ENCODE peak calls at places on chromosome 4, in eight cellular contexts. One of them, this sample, is unnamed.

GRCh38 chr4:30413915-30414314 is 306.3 kb upstream of the PCDH7 start:
- DNase-seq in CD4-positive, alpha-beta memory T cell: no peak
- DNase-seq in WERI-Rb-1: no peak
- DNase-seq in ACHN: no peak
- DNase-seq in stimulated activated CD4-positive, alpha-beta T cell treated with anti-CD3 and anti-CD28 coated beads, Interleukin-4, amount 100 ng/mL, for 48 hours: no peak
- DNase-seq in heart left ventricle: no peak
- DNase-seq in T-helper 22 cell: no peak
- DNase-seq in GM12892: no peak
- DNase-seq in this sample: no peak

GRCh38 chr4:115720611-115721010 is 607.2 kb upstream of the NDST4 start:
- DNase-seq in CD4-positive, alpha-beta memory T cell: no peak
- DNase-seq in WERI-Rb-1: no peak
- DNase-seq in ACHN: no peak
- DNase-seq in stimulated activated CD4-positive, alpha-beta T cell treated with anti-CD3 and anti-CD28 coated beads, Interleukin-4, amount 100 ng/mL, for 48 hours: no peak
- DNase-seq in heart left ventricle: no peak
- DNase-seq in T-helper 22 cell: no peak
- DNase-seq in GM12892: no peak
- DNase-seq in this sample: no peak

GRCh38 chr4:182600093-182600492 is 317.1 kb downstream of the DCTD start:
- DNase-seq in CD4-positive, alpha-beta memory T cell: no peak
- DNase-seq in WERI-Rb-1: no peak
- DNase-seq in ACHN: no peak
- DNase-seq in stimulated activated CD4-positive, alpha-beta T cell treated with anti-CD3 and anti-CD28 coated beads, Interleukin-4, amount 100 ng/mL, for 48 hours: no peak
- DNase-seq in heart left ventricle: no peak
- DNase-seq in T-helper 22 cell: no peak
- DNase-seq in GM12892: no peak
- DNase-seq in this sample: no peak

GRCh38 chr4:48960988-48961635 is 25.0 kb upstream of the CWH43 start:
- DNase-seq in CD4-positive, alpha-beta memory T cell: no peak
- DNase-seq in WERI-Rb-1: no peak
- DNase-seq in ACHN: no peak
- DNase-seq in stimulated activated CD4-positive, alpha-beta T cell treated with anti-CD3 and anti-CD28 coated beads, Interleukin-4, amount 100 ng/mL, for 48 hours: no peak
- DNase-seq in heart left ventricle: no peak
- DNase-seq in T-helper 22 cell: no peak
- DNase-seq in GM12892: no peak
- DNase-seq in this sample: no peak

GRCh38 chr4:141652161-141652778 is 15.9 kb downstream of the IL15 start:
- DNase-seq in CD4-positive, alpha-beta memory T cell: no peak
- DNase-seq in WERI-Rb-1: no peak
- DNase-seq in ACHN: no peak
- DNase-seq in stimulated activated CD4-positive, alpha-beta T cell treated with anti-CD3 and anti-CD28 coated beads, Interleukin-4, amount 100 ng/mL, for 48 hours: no peak
- DNase-seq in heart left ventricle: no peak
- DNase-seq in T-helper 22 cell: no peak
- DNase-seq in GM12892: no peak
- DNase-seq in this sample: no peak

GRCh38 chr4:95715830-95716229 is 124.1 kb upstream of the PDHA2 start:
- DNase-seq in CD4-positive, alpha-beta memory T cell: no peak
- DNase-seq in WERI-Rb-1: no peak
- DNase-seq in ACHN: no peak
- DNase-seq in stimulated activated CD4-positive, alpha-beta T cell treated with anti-CD3 and anti-CD28 coated beads, Interleukin-4, amount 100 ng/mL, for 48 hours: no peak
- DNase-seq in heart left ventricle: no peak
- DNase-seq in T-helper 22 cell: no peak
- DNase-seq in GM12892: no peak
- DNase-seq in this sample: no peak

GRCh38 chr4:149845643-149846208 is 30.1 kb upstream of the IQCM start:
- DNase-seq in CD4-positive, alpha-beta memory T cell: no peak
- DNase-seq in WERI-Rb-1: no peak
- DNase-seq in ACHN: no peak
- DNase-seq in stimulated activated CD4-positive, alpha-beta T cell treated with anti-CD3 and anti-CD28 coated beads, Interleukin-4, amount 100 ng/mL, for 48 hours: no peak
- DNase-seq in heart left ventricle: no peak
- DNase-seq in T-helper 22 cell: no peak
- DNase-seq in GM12892: no peak
- DNase-seq in this sample: no peak

GRCh38 chr4:175469519-175469918 is 342.5 kb downstream of the GPM6A start:
- DNase-seq in CD4-positive, alpha-beta memory T cell: no peak
- DNase-seq in WERI-Rb-1: no peak
- DNase-seq in ACHN: peak
- DNase-seq in stimulated activated CD4-positive, alpha-beta T cell treated with anti-CD3 and anti-CD28 coated beads, Interleukin-4, amount 100 ng/mL, for 48 hours: no peak
- DNase-seq in heart left ventricle: no peak
- DNase-seq in T-helper 22 cell: no peak
- DNase-seq in GM12892: no peak
- DNase-seq in this sample: no peak

GRCh38 chr4:8439914-8440490 is 521 bp downstream of the ACOX3 start:
- DNase-seq in CD4-positive, alpha-beta memory T cell: peak
- DNase-seq in WERI-Rb-1: peak
- DNase-seq in ACHN: peak
- DNase-seq in stimulated activated CD4-positive, alpha-beta T cell treated with anti-CD3 and anti-CD28 coated beads, Interleukin-4, amount 100 ng/mL, for 48 hours: no peak
- DNase-seq in heart left ventricle: no peak
- DNase-seq in T-helper 22 cell: no peak
- DNase-seq in GM12892: no peak
- DNase-seq in this sample: no peak

GRCh38 chr4:175891863-175892262 is 79.8 kb upstream of the GPM6A start:
- DNase-seq in CD4-positive, alpha-beta memory T cell: no peak
- DNase-seq in WERI-Rb-1: no peak
- DNase-seq in ACHN: peak
- DNase-seq in stimulated activated CD4-positive, alpha-beta T cell treated with anti-CD3 and anti-CD28 coated beads, Interleukin-4, amount 100 ng/mL, for 48 hours: no peak
- DNase-seq in heart left ventricle: no peak
- DNase-seq in T-helper 22 cell: no peak
- DNase-seq in GM12892: no peak
- DNase-seq in this sample: peak

GRCh38 chr4:113772319-113772718 is 10.8 kb upstream of the CAMK2D start:
- DNase-seq in CD4-positive, alpha-beta memory T cell: no peak
- DNase-seq in WERI-Rb-1: no peak
- DNase-seq in ACHN: no peak
- DNase-seq in stimulated activated CD4-positive, alpha-beta T cell treated with anti-CD3 and anti-CD28 coated beads, Interleukin-4, amount 100 ng/mL, for 48 hours: no peak
- DNase-seq in heart left ventricle: no peak
- DNase-seq in T-helper 22 cell: no peak
- DNase-seq in GM12892: no peak
- DNase-seq in this sample: no peak

GRCh38 chr4:101528526-101528925 is 181.2 kb upstream of the PPP3CA start:
- DNase-seq in CD4-positive, alpha-beta memory T cell: no peak
- DNase-seq in WERI-Rb-1: no peak
- DNase-seq in ACHN: no peak
- DNase-seq in stimulated activated CD4-positive, alpha-beta T cell treated with anti-CD3 and anti-CD28 coated beads, Interleukin-4, amount 100 ng/mL, for 48 hours: no peak
- DNase-seq in heart left ventricle: no peak
- DNase-seq in T-helper 22 cell: no peak
- DNase-seq in GM12892: no peak
- DNase-seq in this sample: no peak

GRCh38 chr4:21304061-21304541 is 603.8 kb downstream of the PACRGL start:
- DNase-seq in CD4-positive, alpha-beta memory T cell: no peak
- DNase-seq in WERI-Rb-1: peak
- DNase-seq in ACHN: no peak
- DNase-seq in stimulated activated CD4-positive, alpha-beta T cell treated with anti-CD3 and anti-CD28 coated beads, Interleukin-4, amount 100 ng/mL, for 48 hours: no peak
- DNase-seq in heart left ventricle: no peak
- DNase-seq in T-helper 22 cell: no peak
- DNase-seq in GM12892: no peak
- DNase-seq in this sample: peak

GRCh38 chr4:110865611-110866254 is 242.9 kb upstream of the PITX2 start:
- DNase-seq in CD4-positive, alpha-beta memory T cell: no peak
- DNase-seq in WERI-Rb-1: no peak
- DNase-seq in ACHN: peak
- DNase-seq in stimulated activated CD4-positive, alpha-beta T cell treated with anti-CD3 and anti-CD28 coated beads, Interleukin-4, amount 100 ng/mL, for 48 hours: no peak
- DNase-seq in heart left ventricle: no peak
- DNase-seq in T-helper 22 cell: no peak
- DNase-seq in GM12892: no peak
- DNase-seq in this sample: peak

GRCh38 chr4:63396269-63396668 is 1013.0 kb downstream of the TECRL start:
- DNase-seq in CD4-positive, alpha-beta memory T cell: no peak
- DNase-seq in WERI-Rb-1: no peak
- DNase-seq in ACHN: no peak
- DNase-seq in stimulated activated CD4-positive, alpha-beta T cell treated with anti-CD3 and anti-CD28 coated beads, Interleukin-4, amount 100 ng/mL, for 48 hours: no peak
- DNase-seq in heart left ventricle: no peak
- DNase-seq in T-helper 22 cell: no peak
- DNase-seq in GM12892: no peak
- DNase-seq in this sample: no peak

GRCh38 chr4:38194202-38194601 is 234.0 kb downstream of the PTTG2 start:
- DNase-seq in CD4-positive, alpha-beta memory T cell: no peak
- DNase-seq in WERI-Rb-1: no peak
- DNase-seq in ACHN: no peak
- DNase-seq in stimulated activated CD4-positive, alpha-beta T cell treated with anti-CD3 and anti-CD28 coated beads, Interleukin-4, amount 100 ng/mL, for 48 hours: no peak
- DNase-seq in heart left ventricle: no peak
- DNase-seq in T-helper 22 cell: no peak
- DNase-seq in GM12892: no peak
- DNase-seq in this sample: no peak

GRCh38 chr4:45347056-45347455 is 620.7 kb upstream of the GNPDA2 start:
- DNase-seq in CD4-positive, alpha-beta memory T cell: no peak
- DNase-seq in WERI-Rb-1: no peak
- DNase-seq in ACHN: no peak
- DNase-seq in stimulated activated CD4-positive, alpha-beta T cell treated with anti-CD3 and anti-CD28 coated beads, Interleukin-4, amount 100 ng/mL, for 48 hours: no peak
- DNase-seq in heart left ventricle: no peak
- DNase-seq in T-helper 22 cell: no peak
- DNase-seq in GM12892: no peak
- DNase-seq in this sample: peak

GRCh38 chr4:140884431-140885058 is 128.4 kb upstream of the TBC1D9 start:
- DNase-seq in CD4-positive, alpha-beta memory T cell: no peak
- DNase-seq in WERI-Rb-1: peak
- DNase-seq in ACHN: peak
- DNase-seq in stimulated activated CD4-positive, alpha-beta T cell treated with anti-CD3 and anti-CD28 coated beads, Interleukin-4, amount 100 ng/mL, for 48 hours: peak
- DNase-seq in heart left ventricle: peak
- DNase-seq in T-helper 22 cell: no peak
- DNase-seq in GM12892: peak
- DNase-seq in this sample: peak

GRCh38 chr4:1192091-1192492 is 19.7 kb upstream of the SPON2 start:
- DNase-seq in CD4-positive, alpha-beta memory T cell: no peak
- DNase-seq in WERI-Rb-1: peak
- DNase-seq in ACHN: peak
- DNase-seq in stimulated activated CD4-positive, alpha-beta T cell treated with anti-CD3 and anti-CD28 coated beads, Interleukin-4, amount 100 ng/mL, for 48 hours: no peak
- DNase-seq in heart left ventricle: peak
- DNase-seq in T-helper 22 cell: no peak
- DNase-seq in GM12892: no peak
- DNase-seq in this sample: peak

GRCh38 chr4:83830138-83830537 is 294.2 kb downstream of the GPAT3 start:
- DNase-seq in CD4-positive, alpha-beta memory T cell: no peak
- DNase-seq in WERI-Rb-1: no peak
- DNase-seq in ACHN: no peak
- DNase-seq in stimulated activated CD4-positive, alpha-beta T cell treated with anti-CD3 and anti-CD28 coated beads, Interleukin-4, amount 100 ng/mL, for 48 hours: no peak
- DNase-seq in heart left ventricle: peak
- DNase-seq in T-helper 22 cell: no peak
- DNase-seq in GM12892: no peak
- DNase-seq in this sample: no peak

GRCh38 chr4:58275856-58276255 is 1165.7 kb upstream of the IGFBP7 start:
- DNase-seq in CD4-positive, alpha-beta memory T cell: no peak
- DNase-seq in WERI-Rb-1: no peak
- DNase-seq in ACHN: no peak
- DNase-seq in stimulated activated CD4-positive, alpha-beta T cell treated with anti-CD3 and anti-CD28 coated beads, Interleukin-4, amount 100 ng/mL, for 48 hours: no peak
- DNase-seq in heart left ventricle: no peak
- DNase-seq in T-helper 22 cell: no peak
- DNase-seq in GM12892: no peak
- DNase-seq in this sample: no peak

GRCh38 chr4:137677851-137678250 is 145.6 kb upstream of the PCDH18 start:
- DNase-seq in CD4-positive, alpha-beta memory T cell: no peak
- DNase-seq in WERI-Rb-1: no peak
- DNase-seq in ACHN: no peak
- DNase-seq in stimulated activated CD4-positive, alpha-beta T cell treated with anti-CD3 and anti-CD28 coated beads, Interleukin-4, amount 100 ng/mL, for 48 hours: no peak
- DNase-seq in heart left ventricle: no peak
- DNase-seq in T-helper 22 cell: no peak
- DNase-seq in GM12892: no peak
- DNase-seq in this sample: no peak

GRCh38 chr4:123701046-123701445 is 304.5 kb downstream of the SPRY1 start:
- DNase-seq in CD4-positive, alpha-beta memory T cell: no peak
- DNase-seq in WERI-Rb-1: no peak
- DNase-seq in ACHN: no peak
- DNase-seq in stimulated activated CD4-positive, alpha-beta T cell treated with anti-CD3 and anti-CD28 coated beads, Interleukin-4, amount 100 ng/mL, for 48 hours: no peak
- DNase-seq in heart left ventricle: no peak
- DNase-seq in T-helper 22 cell: no peak
- DNase-seq in GM12892: no peak
- DNase-seq in this sample: no peak

GRCh38 chr4:44661940-44662622 is 10.7 kb upstream of the YIPF7 start:
- DNase-seq in CD4-positive, alpha-beta memory T cell: no peak
- DNase-seq in WERI-Rb-1: no peak
- DNase-seq in ACHN: no peak
- DNase-seq in stimulated activated CD4-positive, alpha-beta T cell treated with anti-CD3 and anti-CD28 coated beads, Interleukin-4, amount 100 ng/mL, for 48 hours: no peak
- DNase-seq in heart left ventricle: no peak
- DNase-seq in T-helper 22 cell: no peak
- DNase-seq in GM12892: no peak
- DNase-seq in this sample: no peak

GRCh38 chr4:38949416-38950051 is 81.9 kb downstream of the FAM114A1 start:
- DNase-seq in CD4-positive, alpha-beta memory T cell: peak
- DNase-seq in WERI-Rb-1: no peak
- DNase-seq in ACHN: no peak
- DNase-seq in stimulated activated CD4-positive, alpha-beta T cell treated with anti-CD3 and anti-CD28 coated beads, Interleukin-4, amount 100 ng/mL, for 48 hours: no peak
- DNase-seq in heart left ventricle: no peak
- DNase-seq in T-helper 22 cell: peak
- DNase-seq in GM12892: no peak
- DNase-seq in this sample: no peak

GRCh38 chr4:70236125-70236524 is 6.3 kb upstream of the CSN3 start:
- DNase-seq in CD4-positive, alpha-beta memory T cell: no peak
- DNase-seq in WERI-Rb-1: no peak
- DNase-seq in ACHN: no peak
- DNase-seq in stimulated activated CD4-positive, alpha-beta T cell treated with anti-CD3 and anti-CD28 coated beads, Interleukin-4, amount 100 ng/mL, for 48 hours: no peak
- DNase-seq in heart left ventricle: no peak
- DNase-seq in T-helper 22 cell: no peak
- DNase-seq in GM12892: no peak
- DNase-seq in this sample: no peak

GRCh38 chr4:185186769-185187168 is 17.0 kb downstream of the CFAP97 start:
- DNase-seq in CD4-positive, alpha-beta memory T cell: no peak
- DNase-seq in WERI-Rb-1: no peak
- DNase-seq in ACHN: no peak
- DNase-seq in stimulated activated CD4-positive, alpha-beta T cell treated with anti-CD3 and anti-CD28 coated beads, Interleukin-4, amount 100 ng/mL, for 48 hours: no peak
- DNase-seq in heart left ventricle: no peak
- DNase-seq in T-helper 22 cell: no peak
- DNase-seq in GM12892: no peak
- DNase-seq in this sample: no peak

GRCh38 chr4:105060628-105061027 is 86.0 kb upstream of the TET2 start:
- DNase-seq in CD4-positive, alpha-beta memory T cell: no peak
- DNase-seq in WERI-Rb-1: no peak
- DNase-seq in ACHN: no peak
- DNase-seq in stimulated activated CD4-positive, alpha-beta T cell treated with anti-CD3 and anti-CD28 coated beads, Interleukin-4, amount 100 ng/mL, for 48 hours: no peak
- DNase-seq in heart left ventricle: no peak
- DNase-seq in T-helper 22 cell: no peak
- DNase-seq in GM12892: peak
- DNase-seq in this sample: peak

GRCh38 chr4:73653695-73654106 is 33.5 kb upstream of the RASSF6 start:
- DNase-seq in CD4-positive, alpha-beta memory T cell: no peak
- DNase-seq in WERI-Rb-1: peak
- DNase-seq in ACHN: peak
- DNase-seq in stimulated activated CD4-positive, alpha-beta T cell treated with anti-CD3 and anti-CD28 coated beads, Interleukin-4, amount 100 ng/mL, for 48 hours: no peak
- DNase-seq in heart left ventricle: no peak
- DNase-seq in T-helper 22 cell: no peak
- DNase-seq in GM12892: no peak
- DNase-seq in this sample: peak

GRCh38 chr4:78190078-78190477 is 133.0 kb downstream of the FRAS1 start:
- DNase-seq in CD4-positive, alpha-beta memory T cell: no peak
- DNase-seq in WERI-Rb-1: no peak
- DNase-seq in ACHN: no peak
- DNase-seq in stimulated activated CD4-positive, alpha-beta T cell treated with anti-CD3 and anti-CD28 coated beads, Interleukin-4, amount 100 ng/mL, for 48 hours: no peak
- DNase-seq in heart left ventricle: no peak
- DNase-seq in T-helper 22 cell: no peak
- DNase-seq in GM12892: no peak
- DNase-seq in this sample: no peak

GRCh38 chr4:140523857-140524742 is at the start of gene ELMOD2:
- DNase-seq in CD4-positive, alpha-beta memory T cell: peak
- DNase-seq in WERI-Rb-1: peak
- DNase-seq in ACHN: peak
- DNase-seq in stimulated activated CD4-positive, alpha-beta T cell treated with anti-CD3 and anti-CD28 coated beads, Interleukin-4, amount 100 ng/mL, for 48 hours: peak
- DNase-seq in heart left ventricle: peak
- DNase-seq in T-helper 22 cell: peak
- DNase-seq in GM12892: peak
- DNase-seq in this sample: peak

GRCh38 chr4:112284166-112284565 is 1.5 kb downstream of the TIFA start:
- DNase-seq in CD4-positive, alpha-beta memory T cell: no peak
- DNase-seq in WERI-Rb-1: peak
- DNase-seq in ACHN: peak
- DNase-seq in stimulated activated CD4-positive, alpha-beta T cell treated with anti-CD3 and anti-CD28 coated beads, Interleukin-4, amount 100 ng/mL, for 48 hours: no peak
- DNase-seq in heart left ventricle: no peak
- DNase-seq in T-helper 22 cell: no peak
- DNase-seq in GM12892: no peak
- DNase-seq in this sample: no peak

GRCh38 chr4:41177016-41177415 is 37.3 kb downstream of the APBB2 start:
- DNase-seq in CD4-positive, alpha-beta memory T cell: no peak
- DNase-seq in WERI-Rb-1: no peak
- DNase-seq in ACHN: peak
- DNase-seq in stimulated activated CD4-positive, alpha-beta T cell treated with anti-CD3 and anti-CD28 coated beads, Interleukin-4, amount 100 ng/mL, for 48 hours: no peak
- DNase-seq in heart left ventricle: no peak
- DNase-seq in T-helper 22 cell: no peak
- DNase-seq in GM12892: no peak
- DNase-seq in this sample: peak

GRCh38 chr4:89800527-89801103 is 36.3 kb downstream of the SNCA start:
- DNase-seq in CD4-positive, alpha-beta memory T cell: no peak
- DNase-seq in WERI-Rb-1: no peak
- DNase-seq in ACHN: no peak
- DNase-seq in stimulated activated CD4-positive, alpha-beta T cell treated with anti-CD3 and anti-CD28 coated beads, Interleukin-4, amount 100 ng/mL, for 48 hours: no peak
- DNase-seq in heart left ventricle: no peak
- DNase-seq in T-helper 22 cell: no peak
- DNase-seq in GM12892: no peak
- DNase-seq in this sample: no peak